ENCODE peak calls at places on chromosomes 2 and 18, in six cellular contexts. C is progenitor cell of endocrine pancreas; K is adrenal gland; J is AG10803; L is glutamatergic neuron; D is CD4-positive, alpha-beta T cell. N is an unnamed sample.

GRCh38 chr2:158098171-158098570 is 3.5 kb upstream of the UPP2 start:
- DNase-seq in J (no peak), D (no peak), C (no peak), K (no peak), L (peak; percentile 19), N (no peak)

GRCh38 chr18:36516258-36516657 is 218.7 kb downstream of the FHOD3 start:
- DNase-seq in K (no peak), C (no peak), D (no peak), J (no peak), L (no peak), N (no peak)

GRCh38 chr2:105731511-105731910 is 13.2 kb upstream of the NCK2 start:
- DNase-seq in L (no peak), J (no peak), D (no peak), C (no peak), K (no peak), N (no peak)

GRCh38 chr2:193505620-193506019 is 1310.9 kb upstream of the TMEFF2 start:
- DNase-seq in L (no peak), K (no peak), C (no peak), D (no peak), J (no peak), N (no peak)

GRCh38 chr2:143261986-143262784 is 133.0 kb downstream of the ARHGAP15 start:
- DNase-seq in D (peak; percentile 17), J (no peak), L (no peak), C (no peak), K (peak; percentile 17), N (no peak)

GRCh38 chr2:2181505-2181904 is 149.6 kb downstream of the MYT1L start:
- DNase-seq in D (no peak), J (no peak), L (no peak), C (no peak), K (no peak), N (no peak)

GRCh38 chr2:24919977-24920812 is at the start of gene ADCY3:
- DNase-seq in C (peak; percentile 33), D (peak; percentile 55), L (peak; percentile 62), K (no peak), J (peak; percentile 51), N (no peak)

GRCh38 chr2:182949572-182950189 is 83.2 kb upstream of the FRZB start:
- DNase-seq in L (peak; percentile 27), C (no peak), J (no peak), D (no peak), K (peak; percentile 16), N (peak; percentile 55)

GRCh38 chr18:68948622-68949021 is 150.7 kb downstream of the CCDC102B start:
- DNase-seq in L (no peak), D (no peak), J (no peak), K (no peak), C (no peak), N (no peak)

GRCh38 chr2:133680399-133681044 is 112.3 kb upstream of the NCKAP5 start:
- DNase-seq in L (no peak), D (no peak), C (no peak), K (no peak), J (no peak), N (no peak)

GRCh38 chr2:66573866-66574265 is 138.9 kb downstream of the MEIS1 start:
- DNase-seq in K (no peak), D (no peak), J (no peak), L (no peak), C (no peak), N (no peak)

GRCh38 chr2:38406597-38407110 is 29.6 kb upstream of the ATL2 start:
- DNase-seq in J (no peak), D (no peak), L (no peak), K (peak; percentile 74), C (no peak), N (no peak)

GRCh38 chr18:42814618-42815017 is 300.9 kb downstream of the RIT2 start:
- DNase-seq in D (no peak), L (no peak), C (no peak), K (no peak), J (no peak), N (no peak)

GRCh38 chr2:241983571-241984270 is 114.2 kb downstream of the RTP5 start:
- DNase-seq in C (no peak), J (no peak), L (no peak), K (no peak), D (no peak), N (no peak)

GRCh38 chr2:15766911-15767597 is 173.3 kb upstream of the MYCN start:
- DNase-seq in D (no peak), L (no peak), J (no peak), C (no peak), K (no peak), N (no peak)

GRCh38 chr18:70454705-70455322 is 166.0 kb downstream of the SOCS6 start:
- DNase-seq in D (no peak), J (peak; percentile 68), C (peak; percentile 32), L (no peak), K (no peak), N (peak; percentile 61)

GRCh38 chr2:112138143-112139032 is at the start of gene FBLN7:
- DNase-seq in C (peak; percentile 29), J (peak; percentile 13), D (no peak), L (peak; percentile 47), K (peak; percentile 61), N (no peak)

GRCh38 chr18:28855524-28855923 is 678.6 kb upstream of the CDH2 start:
- DNase-seq in J (peak; percentile 67), C (no peak), D (no peak), L (no peak), K (no peak), N (peak; percentile 65)

GRCh38 chr18:45688834-45689233 is 35.1 kb upstream of the SLC14A1 start:
- DNase-seq in K (no peak), D (peak; percentile 69), L (no peak), C (no peak), J (no peak), N (no peak)

GRCh38 chr2:129400825-129401224 is 578.6 kb upstream of the RAB6C start:
- DNase-seq in J (no peak), K (no peak), C (no peak), L (peak; percentile 64), D (no peak), N (no peak)

GRCh38 chr18:13500227-13500865 is 226.0 kb downstream of the FAM210A start:
- DNase-seq in J (peak; percentile 90), C (no peak), K (no peak), D (no peak), L (peak; percentile 30), N (peak; percentile 24)

GRCh38 chr2:217943379-217944321 is 59.1 kb downstream of the TNS1 start:
- DNase-seq in C (peak; percentile 60), J (peak; percentile 62), L (peak; percentile 79), K (peak; percentile 85), D (no peak), N (peak; percentile 49)
- TF ChIP-seq CTCF in C (peak; percentile 26), J (peak; percentile 17), L (no peak), K (peak; percentile 8), D (no peak), N (peak; percentile 55)

GRCh38 chr2:233354500-233354924 is 218 bp downstream of the DGKD start:
- DNase-seq in C (no peak), D (no peak), J (no peak), K (no peak), L (no peak), N (no peak)

GRCh38 chr2:233353101-233353768 is 1.1 kb upstream of the DGKD start:
- DNase-seq in C (no peak), L (no peak), D (no peak), K (peak; percentile 25), J (no peak), N (no peak)

GRCh38 chr2:233352141-233352842 is 2.0 kb upstream of the DGKD start:
- DNase-seq in L (no peak), J (no peak), D (no peak), K (no peak), C (no peak), N (no peak)

GRCh38 chr2:233354971-233355574 is 779 bp downstream of the DGKD start:
- DNase-seq in D (peak; percentile 9), C (no peak), L (peak; percentile 39), K (peak; percentile 25), J (peak; percentile 11), N (no peak)

DNA sequence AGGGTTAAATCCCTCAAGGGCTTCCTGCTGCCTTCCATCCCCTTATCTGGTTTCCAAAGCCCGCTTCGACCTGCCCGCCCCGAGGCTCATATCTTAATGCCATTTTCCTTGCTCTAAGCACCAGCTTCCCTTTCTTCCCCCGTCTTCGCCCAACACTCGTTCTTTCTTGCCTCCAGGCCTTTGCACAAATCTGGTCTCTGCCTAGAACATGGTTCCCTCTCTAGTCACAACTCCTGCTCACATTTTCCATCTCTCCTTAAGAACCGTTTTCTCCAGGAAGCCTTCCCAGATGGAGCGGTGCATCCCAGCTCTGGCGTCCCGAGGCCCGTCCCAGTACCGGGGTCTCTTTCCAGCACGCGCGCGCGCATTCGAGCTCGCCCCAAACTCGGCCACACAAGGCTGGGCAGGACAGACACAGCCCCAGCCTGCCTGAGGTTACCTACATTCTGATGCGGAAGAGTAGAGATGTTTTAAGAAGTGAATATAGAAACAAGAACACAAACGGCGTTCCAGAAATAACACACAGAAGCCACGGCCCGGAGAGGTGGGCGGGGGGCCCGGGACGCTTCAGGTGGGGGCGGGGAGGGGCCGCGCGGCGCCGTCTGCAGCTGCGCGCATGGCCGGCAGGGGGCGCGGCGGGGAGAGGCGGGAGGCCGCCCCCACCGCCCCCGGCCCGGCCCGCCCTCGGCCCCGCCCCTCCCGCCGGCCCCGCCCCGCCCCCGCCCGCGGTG is at the start of gene DGKD:
- DNase-seq in D (peak; percentile 68), C (peak; percentile 69), K (peak; percentile 37), J (peak; percentile 22), L (peak; percentile 74), N (no peak)
- TF ChIP-seq CTCF in D (no peak), C (peak; percentile 32), K (peak; percentile 19), J (no peak), L (peak; percentile 21), N (peak; percentile 47)

DNA sequence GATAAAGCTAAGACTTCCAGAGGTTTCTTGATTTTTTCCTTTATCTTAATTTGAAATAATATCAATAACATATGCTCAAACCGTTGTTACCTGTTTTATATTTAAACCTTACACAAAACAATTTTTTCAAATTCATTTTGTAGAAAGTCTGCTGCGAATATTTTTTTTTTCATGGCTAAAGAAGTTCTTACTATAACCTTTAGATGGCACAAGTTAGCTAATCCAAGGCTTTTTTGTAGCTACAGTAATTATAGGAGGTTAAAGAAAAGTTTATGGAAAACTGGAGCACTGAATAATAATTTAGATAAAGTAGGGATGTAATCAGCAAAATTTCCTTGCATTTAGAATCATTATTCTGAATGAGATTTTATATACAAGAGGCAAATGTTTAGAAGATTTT is 78.0 kb upstream of the PNPT1 start:
- DNase-seq in J (peak; percentile 52), C (no peak), L (no peak), D (no peak), K (no peak), N (peak; percentile 33)
- TF ChIP-seq CTCF in J (peak; percentile 84), C (peak; percentile 80), L (peak; percentile 68), D (no peak), K (peak; percentile 91), N (peak; percentile 86)

GRCh38 chr2:59957539-59957938 is 595.9 kb downstream of the BCL11A start:
- DNase-seq in D (no peak), K (no peak), C (no peak), L (no peak), J (peak; percentile 11), N (no peak)

GRCh38 chr2:59963157-59963556 is 590.3 kb downstream of the BCL11A start:
- DNase-seq in K (no peak), D (no peak), C (no peak), L (no peak), J (no peak), N (no peak)

GRCh38 chr2:59967691-59968090 is 585.8 kb downstream of the BCL11A start:
- DNase-seq in D (no peak), J (no peak), C (no peak), L (no peak), K (no peak), N (no peak)

GRCh38 chr2:59959944-59960343 is 593.5 kb downstream of the BCL11A start:
- DNase-seq in J (no peak), D (no peak), C (no peak), K (no peak), L (no peak), N (no peak)

GRCh38 chr2:59961733-59962132 is 591.7 kb downstream of the BCL11A start:
- DNase-seq in J (no peak), C (no peak), K (no peak), L (no peak), D (no peak), N (no peak)
- TF ChIP-seq CTCF in J (no peak), C (no peak), K (no peak), L (no peak), D (no peak), N (no peak)

N was measured in HFFc6.